ENCODE peak calls at places on chromosome X, in six cellular contexts. C is stimulated activated CD8-positive, alpha-beta memory T cell treated with anti-CD3 and anti-CD28 coated beads, Interleukin-4, amount 100 ng/mL, for 4 hours; Q is NB4; B is sigmoid colon; A is mammary epithelial cell; V is posterior cingulate gyrus. L is an unnamed sample.

GRCh38 chrX:46722742-46723568 is 36.0 kb downstream of the SLC9A7 start:
- DNase-seq in B (no peak), Q (no peak), C (no peak), V (no peak), A (peak), L (no peak)

GRCh38 chrX:151776113-151776790 is 41.7 kb downstream of the CNGA2 start:
- DNase-seq in A (no peak), V (no peak), C (no peak), B (no peak), Q (no peak), L (no peak)

GRCh38 chrX:110418857-110419249 is 60.2 kb downstream of the RTL9 start:
- DNase-seq in A (no peak), B (no peak), Q (no peak), V (no peak), C (no peak), L (no peak)

GRCh38 chrX:8003147-8003883 is 76.1 kb upstream of the PNPLA4 start:
- DNase-seq in C (no peak), B (no peak), Q (no peak), V (no peak), A (no peak), L (no peak)

GRCh38 chrX:47560179-47560830 is 700 bp upstream of the ARAF start:
- DNase-seq in V (no peak), C (no peak), A (no peak), B (no peak), Q (no peak), L (no peak)

GRCh38 chrX:16418650-16419049 is 231.3 kb upstream of the S100G start:
- DNase-seq in B (no peak), Q (no peak), V (no peak), A (no peak), C (no peak), L (no peak)

GRCh38 chrX:133881011-133881410 is 104.4 kb downstream of the GPC3 start:
- DNase-seq in A (no peak), C (no peak), B (no peak), V (no peak), Q (no peak), L (no peak)

GRCh38 chrX:113399501-113400192 is 559.0 kb upstream of the AMOT start:
- DNase-seq in V (no peak), A (no peak), C (no peak), Q (no peak), B (no peak), L (no peak)

GRCh38 chrX:105328773-105329172 is 108.3 kb upstream of the TEX13A start:
- DNase-seq in Q (no peak), C (no peak), A (peak), V (no peak), B (no peak), L (no peak)

GRCh38 chrX:9635368-9635767 is 130.3 kb downstream of the GPR143 start:
- DNase-seq in C (no peak), A (no peak), V (no peak), B (peak), Q (no peak), L (peak)

GRCh38 chrX:78327370-78328048 is at the start of gene CYSLTR1:
- DNase-seq in B (no peak), A (no peak), V (no peak), C (no peak), Q (peak), L (no peak)

GRCh38 chrX:39377171-39377570 is 575.9 kb downstream of the MID1IP1 start:
- DNase-seq in B (no peak), V (no peak), C (no peak), A (no peak), Q (no peak), L (no peak)

GRCh38 chrX:154596290-154596929 is 11.5 kb downstream of the CTAG1A start:
- DNase-seq in C (no peak), Q (peak), B (no peak), V (no peak), A (peak), L (no peak)

GRCh38 chrX:98350940-98351339 is 1467.2 kb downstream of the RPA4 start:
- DNase-seq in B (no peak), A (no peak), Q (no peak), C (no peak), V (no peak), L (no peak)

GRCh38 chrX:135596495-135596894 is 76.0 kb downstream of the INTS6L start:
- DNase-seq in Q (peak), C (peak), B (no peak), A (peak), V (no peak), L (no peak)

GRCh38 chrX:19127649-19128168 is 5.4 kb upstream of the ADGRG2 start:
- DNase-seq in C (no peak), B (no peak), Q (peak), V (no peak), A (peak), L (no peak)

GRCh38 chrX:72100824-72101351 is 30.8 kb downstream of the RTL5 start:
- DNase-seq in B (no peak), V (no peak), A (no peak), C (peak), Q (peak), L (no peak)

GRCh38 chrX:129239371-129239770 is 283.9 kb downstream of the SMARCA1 start:
- DNase-seq in Q (no peak), B (no peak), C (no peak), A (no peak), V (no peak), L (no peak)

GRCh38 chrX:130645955-130646583 is 244.3 kb downstream of the RBMX2 start:
- DNase-seq in B (no peak), V (no peak), Q (no peak), A (no peak), C (no peak), L (no peak)

GRCh38 chrX:152892499-152892898 is 5.4 kb upstream of the ZNF185 start:
- DNase-seq in Q (no peak), B (no peak), V (no peak), A (no peak), C (no peak), L (no peak)

GRCh38 chrX:19863237-19864223 is 23.9 kb downstream of the SH3KBP1 start:
- DNase-seq in A (no peak), C (no peak), Q (peak), B (no peak), V (no peak), L (no peak)

GRCh38 chrX:39883664-39884063 is 214.1 kb downstream of the BCOR start:
- DNase-seq in A (no peak), Q (no peak), V (no peak), C (no peak), B (no peak), L (no peak)

GRCh38 chrX:79161655-79162054 is 17.2 kb downstream of the GPR174 start:
- DNase-seq in A (no peak), B (no peak), C (no peak), V (no peak), Q (peak), L (no peak)

GRCh38 chrX:45710081-45710801 is 509.6 kb upstream of the DIPK2B start:
- DNase-seq in A (peak), B (no peak), C (no peak), V (no peak), Q (peak), L (no peak)

GRCh38 chrX:11329016-11329415 is 35.8 kb downstream of the AMELX start:
- DNase-seq in B (no peak), Q (no peak), V (no peak), A (peak), C (no peak), L (no peak)

GRCh38 chrX:68822641-68823410 is 6.0 kb upstream of the EFNB1 start:
- DNase-seq in B (no peak), A (no peak), C (no peak), V (no peak), Q (peak), L (no peak)

GRCh38 chrX:153635788-153636668 is 11.0 kb upstream of the DUSP9 start:
- DNase-seq in A (no peak), B (peak), C (no peak), Q (peak), V (no peak), L (no peak)

GRCh38 chrX:9227276-9227675 is 193.3 kb upstream of the FAM9B start:
- DNase-seq in Q (no peak), V (no peak), A (no peak), C (no peak), B (no peak), L (no peak)

GRCh38 chrX:73683236-73683859 is 120.4 kb downstream of the CHIC1 start:
- DNase-seq in C (no peak), V (no peak), A (no peak), B (no peak), Q (no peak), L (no peak)

GRCh38 chrX:19799319-19800182 is 87.8 kb downstream of the SH3KBP1 start:
- DNase-seq in A (no peak), V (no peak), Q (no peak), C (no peak), B (no peak), L (no peak)

GRCh38 chrX:4787971-4788370 is 1074.5 kb upstream of the PRKX start:
- DNase-seq in Q (peak), B (no peak), A (no peak), C (no peak), V (no peak), L (no peak)

GRCh38 chrX:41332408-41332987 is 1.5 kb upstream of the DDX3X start:
- DNase-seq in Q (peak), B (peak), A (no peak), C (no peak), V (no peak), L (no peak)

GRCh38 chrX:106894392-106894909 is 8.7 kb downstream of the RIPPLY1 start:
- DNase-seq in V (peak), B (peak), Q (peak), C (peak), A (peak), L (no peak)

GRCh38 chrX:148556498-148556897 is 56.1 kb downstream of the AFF2 start:
- DNase-seq in B (no peak), Q (no peak), A (no peak), C (no peak), V (no peak), L (no peak)

GRCh38 chrX:118026631-118027030 is 90.0 kb downstream of the KLHL13 start:
- DNase-seq in Q (no peak), C (no peak), A (no peak), V (no peak), B (no peak), L (no peak)

L was measured in cerebellar nuclear complex.